ENCODE peak calls at places on chromosomes 3 and 15, in nine cellular contexts. T is astrocyte of the cerebellum; R is pancreas; I is left colon; S is MM.1S; B is NCI-H82; W is IMR-90; F is ecto neural progenitor cell; O is activated gamma-delta T cell treated with anti-CD3 and anti-CD28 coated beads, Interleukin-2, amount 50 U/mL, for 16 hours. G is an unnamed sample.

GRCh38 chr3:40057077-40057476 is 247.7 kb downstream of the MYRIP start:
- DNase-seq in T (no peak), R (no peak), I (no peak), S (no peak), B (no peak), W (no peak), F (no peak), O (no peak), G (peak)

GRCh38 chr15:90906181-90906849 is 3.2 kb downstream of the MAN2A2 start:
- DNase-seq in T (no peak), R (peak), I (no peak), S (no peak), B (no peak), W (no peak), F (no peak), O (no peak), G (no peak)

GRCh38 chr3:120625199-120625598 is 29.1 kb downstream of the NDUFB4 start:
- DNase-seq in T (no peak), R (no peak), I (no peak), S (no peak), B (peak), W (no peak), F (no peak), O (no peak), G (no peak)

GRCh38 chr3:190183121-190183520 is 62.4 kb upstream of the P3H2 start:
- DNase-seq in T (peak), R (no peak), I (no peak), S (no peak), B (no peak), W (peak), F (no peak), O (no peak), G (peak)

GRCh38 chr15:70442616-70443321 is 320.6 kb downstream of the UACA start:
- DNase-seq in T (no peak), R (no peak), I (no peak), S (no peak), B (no peak), W (no peak), F (no peak), O (no peak), G (peak)

GRCh38 chr3:129695203-129695602 is 88.7 kb upstream of the PLXND1 start:
- DNase-seq in T (no peak), R (no peak), I (no peak), S (no peak), B (no peak), W (peak), F (no peak), O (no peak), G (peak)

GRCh38 chr15:95277266-95277665 is 1045.9 kb downstream of the MCTP2 start:
- DNase-seq in T (no peak), R (no peak), I (no peak), S (no peak), B (no peak), W (peak), F (no peak), O (no peak), G (peak)

GRCh38 chr3:56131976-56132590 is 336.2 kb downstream of the ERC2 start:
- DNase-seq in T (peak), R (no peak), I (no peak), S (no peak), B (no peak), W (peak), F (peak), O (no peak), G (peak)

GRCh38 chr3:98921957-98922356 is 20.5 kb upstream of the DCBLD2 start:
- DNase-seq in T (no peak), R (no peak), I (no peak), S (no peak), B (no peak), W (no peak), F (no peak), O (no peak), G (no peak)

GRCh38 chr3:27589795-27590194 is 105.6 kb upstream of the SLC4A7 start:
- DNase-seq in T (no peak), R (no peak), I (no peak), S (no peak), B (no peak), W (peak), F (no peak), O (no peak), G (peak)

GRCh38 chr15:99438691-99439523 is 126.9 kb upstream of the MEF2A start:
- DNase-seq in T (peak), R (no peak), I (peak), S (no peak), B (peak), W (no peak), F (peak), O (no peak), G (peak)

GRCh38 chr15:76252249-76252648 is 59.0 kb downstream of the ETFA start:
- DNase-seq in T (no peak), R (no peak), I (no peak), S (no peak), B (no peak), W (no peak), F (no peak), O (no peak), G (no peak)

GRCh38 chr3:13811614-13812013 is 68.3 kb downstream of the WNT7A start:
- DNase-seq in T (no peak), R (no peak), I (no peak), S (no peak), B (no peak), W (no peak), F (no peak), O (no peak), G (no peak)

GRCh38 chr3:25291524-25291923 is 136.5 kb upstream of the RARB start:
- DNase-seq in T (no peak), R (no peak), I (no peak), S (no peak), B (no peak), W (no peak), F (no peak), O (no peak), G (no peak)

GRCh38 chr3:14177580-14178246 is 688 bp downstream of the XPC start:
- DNase-seq in T (no peak), R (no peak), I (no peak), S (no peak), B (no peak), W (peak), F (no peak), O (no peak), G (peak)

GRCh38 chr15:55835866-55836265 is 92.9 kb upstream of the PRTG start:
- DNase-seq in T (no peak), R (no peak), I (no peak), S (no peak), B (no peak), W (no peak), F (no peak), O (no peak), G (no peak)

GRCh38 chr3:147838650-147839049 is 429.5 kb downstream of the ZIC1 start:
- DNase-seq in T (no peak), R (no peak), I (no peak), S (no peak), B (peak), W (peak), F (no peak), O (no peak), G (no peak)

GRCh38 chr3:31858439-31858838 is 122.6 kb downstream of the OSBPL10 start:
- DNase-seq in T (no peak), R (no peak), I (no peak), S (peak), B (no peak), W (no peak), F (no peak), O (no peak), G (no peak)

GRCh38 chr15:48021336-48022086 is 99.3 kb upstream of the SLC24A5 start:
- DNase-seq in T (no peak), R (no peak), I (no peak), S (no peak), B (peak), W (peak), F (no peak), O (no peak), G (no peak)